ENCODE peak calls at places on chromosomes 1 and 21, in nine cellular contexts. R, M, Q, U, P, X, C, G and D are unnamed samples.

GRCh38 chr1:157140068-157140588 is 1.9 kb upstream of the ETV3 start:
- DNase-seq in Q (no peak), X (no peak), U (no peak), C (no peak), M (no peak), P (no peak), R (no peak), G (no peak), D (no peak)

GRCh38 chr1:214640431-214641213 is 37.6 kb downstream of the CENPF start:
- DNase-seq in X (no peak), G (no peak), R (no peak), Q (no peak), M (no peak), U (no peak), C (no peak), P (no peak), D (no peak)

GRCh38 chr1:150562384-150563339 is 13.5 kb downstream of the ADAMTSL4 start:
- DNase-seq in Q (no peak), X (no peak), M (no peak), C (no peak), R (no peak), U (no peak), P (peak; percentile 58), G (no peak), D (no peak)

GRCh38 chr21:41584603-41585176 is 76.7 kb upstream of the TMPRSS2 start:
- DNase-seq in G (no peak), C (no peak), Q (no peak), U (no peak), M (no peak), X (no peak), R (no peak), P (no peak), D (peak; percentile 74)

GRCh38 chr1:43975249-43975961 is 645 bp downstream of the ATP6V0B start:
- DNase-seq in Q (peak; percentile 46), G (no peak), U (no peak), X (peak; percentile 55), P (peak; percentile 90), C (peak; percentile 64), R (no peak), M (no peak), D (no peak)

GRCh38 chr21:38479641-38480515 is 18.4 kb downstream of the ERG start:
- DNase-seq in X (no peak), P (no peak), G (no peak), R (no peak), M (no peak), C (no peak), Q (no peak), U (no peak), D (no peak)

GRCh38 chr1:218079379-218079778 is 205.7 kb upstream of the RRP15 start:
- DNase-seq in M (no peak), X (no peak), R (no peak), C (no peak), Q (no peak), G (no peak), U (no peak), P (no peak), D (no peak)

GRCh38 chr1:167819849-167820683 is 93.9 kb downstream of the ADCY10 start:
- DNase-seq in G (peak; percentile 96), P (peak; percentile 92), R (no peak), U (no peak), X (peak; percentile 82), M (peak; percentile 41), Q (peak; percentile 67), C (peak; percentile 76), D (no peak)

GRCh38 chr1:50651476-50652263 is 228.4 kb upstream of the DMRTA2 start:
- DNase-seq in P (no peak), X (no peak), C (no peak), U (no peak), G (no peak), R (no peak), Q (no peak), M (no peak), D (no peak)

DNA sequence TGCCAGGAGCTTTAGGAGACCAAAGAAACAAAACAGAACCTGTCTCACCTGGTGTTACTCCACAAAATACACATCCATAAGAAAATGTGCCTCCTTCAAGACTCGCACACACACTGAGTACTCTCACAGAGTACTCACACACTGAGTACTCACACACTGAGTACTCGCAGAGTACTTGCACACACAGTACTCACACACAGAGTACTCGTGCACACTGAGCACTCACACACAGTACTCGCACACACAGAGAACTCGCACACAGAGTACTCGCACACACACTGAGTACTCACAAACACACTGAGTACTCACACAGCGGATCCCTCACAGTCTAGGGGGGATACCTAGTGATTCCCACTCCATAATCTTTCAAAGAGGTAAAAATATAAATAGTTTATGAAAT is 40.3 kb downstream of the PCSK9 start:
- DNase-seq in P (no peak), C (no peak), X (no peak), U (no peak), R (no peak), Q (no peak), G (no peak), M (no peak), D (no peak)
- H3K4me1 ChIP-seq in P (no peaks in the 10 kb centered on the region), C (peaks cover 15% of the 10 kb centered on the region), X (peaks cover 7% of the 10 kb centered on the region), U (no peaks in the 10 kb centered on the region), R (peaks cover 13% of the 10 kb centered on the region), Q (no peaks in the 10 kb centered on the region), G (peaks cover 14% of the 10 kb centered on the region), M (peaks cover 6% of the 10 kb centered on the region), D (no peaks in the 10 kb centered on the region)

GRCh38 chr1:40862008-40862863 is at the start of gene CITED4:
- DNase-seq in Q (peak; percentile 98), G (peak; percentile 61), R (peak; percentile 99), P (peak; percentile 97), U (peak; percentile 89), C (peak; percentile 96), X (peak; percentile 97), M (peak; percentile 91), D (peak; percentile 96)

GRCh38 chr1:40861227-40862003 is 748 bp downstream of the CITED4 start:
- DNase-seq in R (no peak), G (no peak), U (no peak), P (peak; percentile 68), Q (peak; percentile 68), X (peak; percentile 61), C (peak; percentile 63), M (no peak), D (no peak)

GRCh38 chr1:40859017-40859416 is 3.1 kb downstream of the CITED4 start:
- DNase-seq in C (no peak), G (no peak), P (no peak), U (no peak), X (no peak), R (no peak), M (no peak), Q (no peak), D (no peak)

GRCh38 chr1:40857737-40858136 is 4.4 kb downstream of the CITED4 start:
- DNase-seq in X (no peak), U (no peak), R (no peak), C (no peak), Q (no peak), P (no peak), M (no peak), G (no peak), D (no peak)

GRCh38 chr1:40860706-40861226 is 1.4 kb downstream of the CITED4 start:
- DNase-seq in G (no peak), M (no peak), P (no peak), R (no peak), U (no peak), X (no peak), C (no peak), Q (peak; percentile 35), D (no peak)
- H3K27ac ChIP-seq in G (no peak overlapping the region), M (no peak overlapping the region), P (no peak overlapping the region), R (peak overlapping the region; percentile 87), U (peak overlapping the region; percentile 98), X (peak overlapping the region; percentile 21), C (peak overlapping the region; percentile 96), Q (peak overlapping the region; percentile 90), D (peak overlapping the region; percentile 78)

GRCh38 chr1:203324103-203325003 is 19.0 kb downstream of the BTG2 start:
- DNase-seq in P (peak; percentile 67), X (no peak), M (no peak), C (no peak), G (no peak), R (no peak), Q (no peak), U (no peak), D (no peak)

GRCh38 chr1:203323587-203323986 is 18.3 kb downstream of the BTG2 start:
- DNase-seq in G (no peak), P (no peak), R (no peak), U (no peak), X (no peak), Q (no peak), C (no peak), M (no peak), D (no peak)

GRCh38 chr1:203326830-203327683 is 21.7 kb downstream of the BTG2 start:
- DNase-seq in C (peak; percentile 93), U (peak; percentile 13), Q (peak; percentile 95), M (peak; percentile 75), G (peak; percentile 71), X (peak; percentile 95), P (peak; percentile 97), R (peak; percentile 97), D (no peak)

GRCh38 chr1:203325004-203325417 is 19.7 kb downstream of the BTG2 start:
- DNase-seq in M (no peak), R (no peak), P (no peak), Q (no peak), U (no peak), X (no peak), C (no peak), G (peak; percentile 83), D (no peak)

DNA sequence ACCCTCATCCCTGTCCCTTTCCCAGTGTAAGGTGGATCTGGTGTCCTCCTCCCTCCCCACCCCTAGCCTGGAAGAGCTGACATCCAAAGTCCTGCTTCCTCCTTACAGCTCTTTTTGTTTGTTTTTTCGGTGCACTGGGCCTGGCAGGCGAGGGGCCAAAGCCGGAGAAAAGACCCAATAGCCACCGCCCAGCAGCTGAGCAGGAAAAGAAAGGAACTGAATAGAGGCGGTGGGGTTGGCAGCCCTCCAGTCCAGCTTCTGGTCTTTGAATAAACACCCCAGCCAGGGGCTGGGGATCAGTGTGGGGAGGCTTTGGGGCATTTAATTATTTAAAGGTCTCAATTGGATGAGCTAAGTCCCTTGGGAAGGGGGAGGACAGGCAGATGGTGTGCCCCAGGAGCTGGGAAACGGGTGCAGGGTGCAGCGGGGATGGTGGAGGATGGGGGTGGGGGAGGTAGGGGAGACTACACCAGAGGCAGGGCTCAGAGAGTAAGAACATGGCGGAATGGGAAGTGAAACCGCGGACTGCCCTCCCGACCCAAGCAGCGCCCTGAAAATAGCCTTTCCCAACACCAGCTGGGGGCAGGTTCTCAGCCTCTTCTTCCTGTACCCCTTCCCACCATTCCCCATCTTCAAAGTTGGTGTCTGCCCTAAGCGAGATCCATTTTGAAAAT is 20.2 kb downstream of the BTG2 start:
- DNase-seq in U (no peak), G (no peak), R (no peak), X (peak; percentile 74), M (no peak), P (peak; percentile 87), Q (no peak), C (peak; percentile 83), D (no peak)
- H3K4me1 ChIP-seq in U (peaks cover 8% of the 10 kb centered on the region), G (peaks cover 20% of the 10 kb centered on the region), R (peaks cover 84% of the 10 kb centered on the region), X (peaks cover 57% of the 10 kb centered on the region), M (peaks cover 18% of the 10 kb centered on the region), P (no peaks in the 10 kb centered on the region), Q (peaks cover 24% of the 10 kb centered on the region), C (peaks cover 78% of the 10 kb centered on the region), D (peaks cover 73% of the 10 kb centered on the region)

DNA sequence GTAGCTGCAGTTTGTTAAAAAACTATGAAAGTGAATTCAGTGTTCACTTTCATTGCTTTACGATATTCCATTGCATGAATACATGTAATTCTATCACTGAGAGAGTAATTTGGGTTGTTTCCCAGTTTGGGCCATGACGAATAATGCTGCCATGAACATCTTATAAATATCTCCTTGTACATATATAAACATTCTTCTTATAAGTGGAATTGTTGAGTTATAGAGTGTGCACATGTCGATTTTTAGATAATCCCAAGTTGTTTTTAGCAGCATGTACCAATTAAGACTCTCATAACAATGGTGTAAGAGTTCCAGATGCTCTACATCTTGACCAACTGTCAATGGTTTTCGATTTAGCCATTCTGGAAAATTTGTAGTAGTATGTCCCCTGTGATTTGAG is 40.9 kb downstream of the ALG6 start:
- DNase-seq in M (no peak), Q (no peak), P (no peak), C (no peak), R (no peak), U (no peak), G (no peak), X (no peak), D (no peak)
- H3K27ac ChIP-seq in M (no peak overlapping the region), Q (no peak overlapping the region), P (no peak overlapping the region), C (no peak overlapping the region), R (no peak overlapping the region), U (no peak overlapping the region), G (no peak overlapping the region), X (no peak overlapping the region), D (no peak overlapping the region)